ENCODE peak calls at places on chromosomes 2 and 18, in nine cellular contexts. J is sigmoid colon, E is SK-N-SH, S is transverse colon, G is HepG2, F is tibial nerve, Q is K562, A is A549, U is stomach. N is an unnamed sample.

GRCh38 chr2:37085731-37086147 is 1.4 kb downstream of the GPATCH11 start:
- DNase-seq in J (no peak), E (no peak), S (no peak), G (no peak), F (no peak), Q (peak; percentile 55), A (no peak), U (no peak), N (no peak)

GRCh38 chr2:202387608-202388342 is 11.6 kb downstream of the BMPR2 start:
- DNase-seq in J (no peak), E (no peak), S (no peak), G (no peak), F (no peak), Q (no peak), A (no peak), U (no peak), N (no peak)

GRCh38 chr2:3022841-3023372 is 354.7 kb downstream of the EIPR1 start:
- DNase-seq in J (no peak), E (no peak), S (no peak), G (no peak), F (no peak), Q (no peak), A (no peak), U (no peak), N (no peak)

GRCh38 chr18:58013241-58014211 is 30.5 kb upstream of the NEDD4L start:
- DNase-seq in J (no peak), E (no peak), S (peak; percentile 23), G (peak; percentile 99), F (no peak), Q (no peak), A (peak; percentile 62), U (peak; percentile 31), N (no peak)

GRCh38 chr18:63878343-63878742 is 9.2 kb upstream of the SERPINB2 start:
- DNase-seq in J (no peak), E (no peak), S (no peak), G (no peak), F (no peak), Q (no peak), A (no peak), U (no peak), N (no peak)

GRCh38 chr2:47179325-47179724 is 24.2 kb upstream of the STPG4 start:
- DNase-seq in J (no peak), E (no peak), S (no peak), G (no peak), F (no peak), Q (peak; percentile 60), A (no peak), U (no peak), N (no peak)

GRCh38 chr2:218072002-218072401 is 2.9 kb downstream of the RUFY4 start:
- DNase-seq in J (no peak), E (no peak), S (no peak), G (no peak), F (no peak), Q (no peak), A (no peak), U (no peak), N (no peak)

GRCh38 chr2:48343571-48344440 is 186.1 kb upstream of the STON1 start:
- DNase-seq in J (no peak), E (peak; percentile 10), S (no peak), G (peak; percentile 87), F (no peak), Q (no peak), A (peak; percentile 27), U (no peak), N (no peak)

DNA sequence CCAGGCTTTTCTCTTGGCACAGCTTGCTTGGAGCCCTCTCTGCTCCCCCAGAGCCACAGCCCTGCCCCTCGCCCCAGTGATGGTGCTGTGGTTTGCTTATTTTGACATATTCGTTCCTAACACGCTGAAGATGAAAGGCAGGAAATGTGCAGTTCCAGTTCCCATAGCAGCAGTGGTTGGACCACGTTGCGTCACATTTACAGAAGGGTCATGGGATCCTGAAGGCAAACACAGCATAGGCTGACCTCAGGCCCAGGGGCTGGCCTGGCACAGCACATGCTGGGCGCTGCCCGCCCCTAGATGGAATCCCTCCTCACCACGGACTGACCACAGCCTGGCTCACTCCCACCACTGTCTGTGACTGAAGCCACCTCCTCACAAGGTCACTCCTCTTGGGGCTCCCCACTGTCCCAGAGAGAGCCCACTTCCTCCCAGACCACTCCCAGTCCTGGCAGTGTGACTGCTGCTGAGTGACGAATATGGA is 14.2 kb upstream of the CHRNA1 start:
- DNase-seq in J (no peak), E (no peak), S (peak; percentile 48), G (peak; percentile 55), F (peak; percentile 22), Q (no peak), A (no peak), U (no peak), N (peak; percentile 17)
- TF ChIP-seq EP300 in J (no peak), E (no peak), S (no peak), G (no peak), F (peak; percentile 53), Q (no peak), A (no peak), U (no peak), N (no peak)

GRCh38 chr2:197706839-197707207 is 1.7 kb downstream of the MARS2 start:
- DNase-seq in J (no peak), E (no peak), S (no peak), G (no peak), F (no peak), Q (peak; percentile 8), A (no peak), U (no peak), N (no peak)

GRCh38 chr2:197707316-197708213 is 2.4 kb downstream of the MARS2 start:
- DNase-seq in J (no peak), E (peak; percentile 43), S (no peak), G (peak; percentile 61), F (no peak), Q (peak; percentile 40), A (peak; percentile 25), U (no peak), N (no peak)

GRCh38 chr2:197705912-197706838 is 1.0 kb downstream of the MARS2 start:
- DNase-seq in J (no peak), E (peak; percentile 37), S (peak; percentile 45), G (peak; percentile 39), F (no peak), Q (peak; percentile 24), A (no peak), U (no peak), N (peak; percentile 49)

GRCh38 chr2:197710424-197711042 is 5.4 kb downstream of the MARS2 start:
- DNase-seq in J (no peak), E (no peak), S (no peak), G (no peak), F (no peak), Q (no peak), A (no peak), U (no peak), N (no peak)

DNA sequence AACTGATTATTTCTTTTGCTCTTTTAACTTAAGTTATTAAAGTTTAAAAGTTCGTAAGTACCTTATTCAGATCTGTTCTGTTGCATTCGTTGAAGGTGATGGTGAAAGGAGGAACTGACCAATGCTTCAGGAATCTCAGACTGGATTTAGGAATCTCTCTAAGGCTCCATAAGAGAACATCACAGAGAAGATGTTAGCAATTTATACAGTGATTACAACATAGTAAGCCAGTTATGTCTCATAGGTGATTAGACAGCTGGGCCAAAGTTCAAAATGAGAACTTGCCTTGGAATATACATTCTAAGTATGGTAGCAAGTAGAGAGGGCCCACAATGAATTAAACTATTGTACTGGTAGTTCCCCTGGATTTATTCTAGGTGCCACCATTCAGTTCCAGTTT is 3.2 kb downstream of the MARS2 start:
- DNase-seq in J (no peak), E (no peak), S (no peak), G (peak; percentile 44), F (no peak), Q (no peak), A (no peak), U (no peak), N (no peak)
- H3K4me3 ChIP-seq in J (no peak overlapping the region), E (no peak overlapping the region), S (no peak overlapping the region), G (peak overlapping the region; percentile 85), F (no peak overlapping the region), Q (peak overlapping the region; percentile 10), A (peak overlapping the region; percentile 64), U (peak overlapping the region; percentile 98), N (no peak overlapping the region)

GRCh38 chr2:9205481-9205880 is 1.1 kb upstream of the ASAP2 start:
- DNase-seq in J (no peak), E (no peak), S (no peak), G (peak; percentile 27), F (no peak), Q (no peak), A (no peak), U (no peak), N (no peak)

GRCh38 chr2:9207641-9208301 is 1.2 kb downstream of the ASAP2 start:
- DNase-seq in J (no peak), E (peak; percentile 84), S (peak; percentile 64), G (no peak), F (no peak), Q (peak; percentile 36), A (peak; percentile 57), U (peak; percentile 49), N (peak; percentile 51)

GRCh38 chr2:9205963-9206948 is at the start of gene ASAP2:
- DNase-seq in J (peak; percentile 89), E (peak; percentile 99), S (peak; percentile 78), G (peak; percentile 59), F (peak; percentile 26), Q (peak; percentile 84), A (peak; percentile 90), U (peak; percentile 79), N (peak; percentile 72)

GRCh38 chr2:9204939-9205338 is 1.7 kb upstream of the ASAP2 start:
- DNase-seq in J (no peak), E (no peak), S (no peak), G (peak; percentile 41), F (no peak), Q (no peak), A (no peak), U (no peak), N (no peak)

GRCh38 chr2:9206991-9207640 is 504 bp downstream of the ASAP2 start:
- DNase-seq in J (no peak), E (peak; percentile 82), S (peak; percentile 31), G (no peak), F (no peak), Q (peak; percentile 49), A (peak; percentile 35), U (no peak), N (peak; percentile 62)
- TF ChIP-seq EP300 in J (no peak), E (no peak), S (no peak), G (no peak), F (peak; percentile 36), Q (no peak), A (no peak), U (no peak), N (no peak)

GRCh38 chr18:79845164-79845563 is 47.4 kb downstream of the KCNG2 start:
- DNase-seq in J (no peak), E (no peak), S (no peak), G (no peak), F (no peak), Q (no peak), A (no peak), U (no peak), N (no peak)

GRCh38 chr18:79847606-79848293 is 50.0 kb downstream of the KCNG2 start:
- DNase-seq in J (no peak), E (peak; percentile 36), S (no peak), G (no peak), F (no peak), Q (no peak), A (no peak), U (no peak), N (no peak)

GRCh38 chr18:79848294-79848578 is 50.5 kb downstream of the KCNG2 start:
- DNase-seq in J (no peak), E (no peak), S (no peak), G (no peak), F (no peak), Q (no peak), A (no peak), U (no peak), N (no peak)

GRCh38 chr18:79848579-79849327 is 51.0 kb downstream of the KCNG2 start:
- DNase-seq in J (no peak), E (peak; percentile 45), S (no peak), G (no peak), F (no peak), Q (no peak), A (no peak), U (no peak), N (no peak)

GRCh38 chr18:79846936-79847557 is 49.3 kb downstream of the KCNG2 start:
- DNase-seq in J (no peak), E (no peak), S (no peak), G (no peak), F (no peak), Q (no peak), A (no peak), U (no peak), N (no peak)
- H3K4me3 ChIP-seq in J (no peak overlapping the region), E (no peak overlapping the region), S (no peak overlapping the region), G (no peak overlapping the region), F (no peak overlapping the region), Q (no peak overlapping the region), A (no peak overlapping the region), U (no peak overlapping the region), N (no peak overlapping the region)